ENCODE peak calls at places on chromosomes 4 and X, in seven cellular contexts. W is mucosa of descending colon, P is aorta, V is mammary epithelial cell, G is NCI-H748 treated with DMSO at 0.1 percent for 48 hours, U is fibroblast of lung, A is GM23338. F is an unnamed sample.
A peak's percentile ranks its signal among the peaks of the same experiment; 100 is the strongest.

GRCh38 chr4:101795704-101796103 is 5.2 kb downstream of the BANK1 start:
- DNase-seq in A (peak; percentile 14), W (no peak), P (no peak), U (no peak), V (no peak), G (no peak), F (no peak)

GRCh38 chrX:150227321-150227860 is 135.7 kb upstream of the MAMLD1 start:
- DNase-seq in U (no peak), V (no peak), W (no peak), A (no peak), P (no peak), G (no peak), F (no peak)

GRCh38 chrX:118178450-118178849 is 61.8 kb upstream of the KLHL13 start:
- DNase-seq in P (no peak), G (no peak), U (no peak), V (no peak), W (no peak), A (peak; percentile 27), F (no peak)

GRCh38 chr4:47075241-47075640 is 43.9 kb downstream of the GABRB1 start:
- DNase-seq in P (no peak), W (no peak), V (peak; percentile 9), A (no peak), G (no peak), U (peak; percentile 35), F (peak; percentile 29)

GRCh38 chr4:97720869-97721432 is 422.3 kb downstream of the STPG2 start:
- DNase-seq in A (peak; percentile 41), W (no peak), U (no peak), G (peak; percentile 62), V (peak; percentile 37), P (no peak), F (peak; percentile 1)

GRCh38 chr4:151226004-151226932 is 50.7 kb upstream of the PRSS48 start:
- DNase-seq in G (no peak), P (no peak), A (no peak), W (no peak), V (peak; percentile 73), U (peak; percentile 91), F (peak; percentile 85)

GRCh38 chr4:3823496-3824341 is 57.5 kb downstream of the ADRA2C start:
- DNase-seq in G (no peak), A (no peak), W (no peak), V (peak; percentile 1), P (no peak), U (no peak), F (no peak)

GRCh38 chrX:16138108-16138427 is 14.7 kb downstream of the GRPR start:
- DNase-seq in U (no peak), W (no peak), P (no peak), G (no peak), A (peak; percentile 28), V (no peak), F (no peak)

GRCh38 chr4:113292371-113293042 is 243.1 kb downstream of the ANK2 start:
- DNase-seq in P (peak; percentile 59), A (peak; percentile 93), U (peak; percentile 85), V (no peak), W (peak; percentile 29), G (no peak), F (no peak)

GRCh38 chrX:110145854-110146253 is 142.9 kb downstream of the TMEM164 start:
- DNase-seq in U (peak; percentile 51), V (peak; percentile 7), G (no peak), W (no peak), P (no peak), A (peak; percentile 35), F (no peak)

GRCh38 chr4:5887361-5888221 is 5.3 kb downstream of the CRMP1 start:
- DNase-seq in A (peak; percentile 75), P (no peak), W (no peak), G (peak; percentile 14), U (peak; percentile 14), V (no peak), F (no peak)